ENCODE peak calls at places on chromosome 13, in eight cellular contexts. One of them, this sample, is unnamed.

GRCh38 chr13:112131740-112132113 is 64.8 kb downstream of the SOX1 start:
- DNase-seq in tibial nerve: no peak
- DNase-seq in nephron progenitor cell: no peak
- DNase-seq in heart left ventricle: no peak
- DNase-seq in activated gamma-delta T cell treated with Interleukin-2 at 50 U/mL for 16 hours: no peak
- DNase-seq in ecto neural progenitor cell: no peak
- DNase-seq in germinal center: no peak
- DNase-seq in stimulated activated CD8-positive, alpha-beta memory T cell treated with anti-CD3 and anti-CD28 coated beads, Interleukin-4, amount 100 ng/mL, for 4 hours: no peak
- DNase-seq in this sample: no peak

GRCh38 chr13:92578358-92578757 is 648.2 kb upstream of the GPC6 start:
- DNase-seq in tibial nerve: no peak
- DNase-seq in nephron progenitor cell: no peak
- DNase-seq in heart left ventricle: no peak
- DNase-seq in activated gamma-delta T cell treated with Interleukin-2 at 50 U/mL for 16 hours: no peak
- DNase-seq in ecto neural progenitor cell: no peak
- DNase-seq in germinal center: no peak
- DNase-seq in stimulated activated CD8-positive, alpha-beta memory T cell treated with anti-CD3 and anti-CD28 coated beads, Interleukin-4, amount 100 ng/mL, for 4 hours: no peak
- DNase-seq in this sample: no peak

GRCh38 chr13:111661052-111661451 is 340.6 kb downstream of the TEX29 start:
- DNase-seq in tibial nerve: no peak
- DNase-seq in nephron progenitor cell: no peak
- DNase-seq in heart left ventricle: no peak
- DNase-seq in activated gamma-delta T cell treated with Interleukin-2 at 50 U/mL for 16 hours: no peak
- DNase-seq in ecto neural progenitor cell: peak
- DNase-seq in germinal center: no peak
- DNase-seq in stimulated activated CD8-positive, alpha-beta memory T cell treated with anti-CD3 and anti-CD28 coated beads, Interleukin-4, amount 100 ng/mL, for 4 hours: no peak
- DNase-seq in this sample: no peak

GRCh38 chr13:110444226-110444653 is 117.3 kb downstream of the RAB20 start:
- DNase-seq in tibial nerve: peak
- DNase-seq in nephron progenitor cell: no peak
- DNase-seq in heart left ventricle: no peak
- DNase-seq in activated gamma-delta T cell treated with Interleukin-2 at 50 U/mL for 16 hours: no peak
- DNase-seq in ecto neural progenitor cell: no peak
- DNase-seq in germinal center: no peak
- DNase-seq in stimulated activated CD8-positive, alpha-beta memory T cell treated with anti-CD3 and anti-CD28 coated beads, Interleukin-4, amount 100 ng/mL, for 4 hours: no peak
- DNase-seq in this sample: no peak

GRCh38 chr13:39815345-39816111 is 160.1 kb downstream of the COG6 start:
- DNase-seq in tibial nerve: no peak
- DNase-seq in nephron progenitor cell: no peak
- DNase-seq in heart left ventricle: no peak
- DNase-seq in activated gamma-delta T cell treated with Interleukin-2 at 50 U/mL for 16 hours: no peak
- DNase-seq in ecto neural progenitor cell: no peak
- DNase-seq in germinal center: no peak
- DNase-seq in stimulated activated CD8-positive, alpha-beta memory T cell treated with anti-CD3 and anti-CD28 coated beads, Interleukin-4, amount 100 ng/mL, for 4 hours: no peak
- DNase-seq in this sample: no peak

GRCh38 chr13:23628765-23629565 is 58.8 kb downstream of the TNFRSF19 start:
- DNase-seq in tibial nerve: no peak
- DNase-seq in nephron progenitor cell: no peak
- DNase-seq in heart left ventricle: no peak
- DNase-seq in activated gamma-delta T cell treated with Interleukin-2 at 50 U/mL for 16 hours: no peak
- DNase-seq in ecto neural progenitor cell: no peak
- DNase-seq in germinal center: no peak
- DNase-seq in stimulated activated CD8-positive, alpha-beta memory T cell treated with anti-CD3 and anti-CD28 coated beads, Interleukin-4, amount 100 ng/mL, for 4 hours: no peak
- DNase-seq in this sample: no peak

GRCh38 chr13:109156181-109156935 is 526.9 kb downstream of the MYO16 start:
- DNase-seq in tibial nerve: no peak
- DNase-seq in nephron progenitor cell: no peak
- DNase-seq in heart left ventricle: no peak
- DNase-seq in activated gamma-delta T cell treated with Interleukin-2 at 50 U/mL for 16 hours: no peak
- DNase-seq in ecto neural progenitor cell: no peak
- DNase-seq in germinal center: no peak
- DNase-seq in stimulated activated CD8-positive, alpha-beta memory T cell treated with anti-CD3 and anti-CD28 coated beads, Interleukin-4, amount 100 ng/mL, for 4 hours: no peak
- DNase-seq in this sample: no peak

GRCh38 chr13:36530050-36530789 is 97.9 kb downstream of the CCNA1 start:
- DNase-seq in tibial nerve: no peak
- DNase-seq in nephron progenitor cell: no peak
- DNase-seq in heart left ventricle: no peak
- DNase-seq in activated gamma-delta T cell treated with Interleukin-2 at 50 U/mL for 16 hours: no peak
- DNase-seq in ecto neural progenitor cell: peak
- DNase-seq in germinal center: no peak
- DNase-seq in stimulated activated CD8-positive, alpha-beta memory T cell treated with anti-CD3 and anti-CD28 coated beads, Interleukin-4, amount 100 ng/mL, for 4 hours: no peak
- DNase-seq in this sample: no peak

GRCh38 chr13:23979361-23980159 is 82.3 kb upstream of the C1QTNF9B start:
- DNase-seq in tibial nerve: peak
- DNase-seq in nephron progenitor cell: peak
- DNase-seq in heart left ventricle: peak
- DNase-seq in activated gamma-delta T cell treated with Interleukin-2 at 50 U/mL for 16 hours: peak
- DNase-seq in ecto neural progenitor cell: peak
- DNase-seq in germinal center: peak
- DNase-seq in stimulated activated CD8-positive, alpha-beta memory T cell treated with anti-CD3 and anti-CD28 coated beads, Interleukin-4, amount 100 ng/mL, for 4 hours: peak
- DNase-seq in this sample: peak

This sample was measured in omental fat pad.